ENCODE peak calls at places on chromosome 3, in six cellular contexts. M is hepatocyte; G is neural progenitor cell; E is AG09309; D is stimulated activated CD4-positive, alpha-beta T cell treated with anti-CD3 and anti-CD28 coated beads, Interleukin-12 subunit alpha, Interleukin-12 subunit beta, amount 100 ng/mL, for 48 hours; I is activated CD4-positive, alpha-beta T cell treated with anti-CD3 and anti-CD28 coated beads, Interleukin-2, amount 50 U/mL, for 48 hours. L is an unnamed sample.
A peak's percentile ranks its signal among the peaks of the same experiment; 100 is the strongest.

GRCh38 chr3:145251311-145251710 is 909.7 kb downstream of the PLOD2 start:
- DNase-seq in G (no peak), I (no peak), M (no peak), D (no peak), E (no peak), L (no peak)

GRCh38 chr3:71109977-71110285 is 473.6 kb downstream of the FOXP1 start:
- DNase-seq in D (no peak), M (no peak), G (no peak), I (no peak), E (no peak), L (no peak)

GRCh38 chr3:19885468-19885867 is 48.5 kb downstream of the EFHB start:
- DNase-seq in M (peak; percentile 58), G (peak; percentile 83), I (peak; percentile 5), E (no peak), D (peak; percentile 5), L (peak; percentile 93)

GRCh38 chr3:184582998-184583344 is 21.4 kb downstream of the EPHB3 start:
- DNase-seq in G (peak; percentile 59), M (no peak), E (no peak), I (no peak), D (no peak), L (no peak)

GRCh38 chr3:187748050-187748481 is 2.8 kb upstream of the BCL6 start:
- DNase-seq in D (peak; percentile 94), G (peak; percentile 95), M (peak; percentile 94), I (peak; percentile 96), E (no peak), L (peak; percentile 97)

GRCh38 chr3:109050591-109051167 is 67.3 kb downstream of the MORC1 start:
- DNase-seq in M (peak; percentile 46), G (peak; percentile 16), D (peak; percentile 24), I (peak; percentile 21), E (no peak), L (peak; percentile 48)

GRCh38 chr3:13466781-13467180 is 13.3 kb upstream of the HDAC11 start:
- DNase-seq in I (no peak), D (no peak), M (no peak), G (no peak), E (no peak), L (no peak)

GRCh38 chr3:124810970-124811369 is 76.2 kb downstream of the ITGB5 start:
- DNase-seq in I (no peak), E (no peak), M (no peak), D (no peak), G (no peak), L (no peak)

GRCh38 chr3:80307844-80308243 is 540.0 kb upstream of the ROBO1 start:
- DNase-seq in E (no peak), G (no peak), I (no peak), D (no peak), M (no peak), L (peak; percentile 52)

GRCh38 chr3:128190501-128190900 is 37.2 kb downstream of the EEFSEC start:
- DNase-seq in M (no peak), I (no peak), G (no peak), D (no peak), E (no peak), L (no peak)

GRCh38 chr3:177817746-177818145 is 620.5 kb upstream of the TBL1XR1 start:
- DNase-seq in M (no peak), D (no peak), G (no peak), I (no peak), E (no peak), L (no peak)

GRCh38 chr3:78907367-78907766 is 860.4 kb downstream of the ROBO1 start:
- DNase-seq in G (no peak), I (no peak), E (no peak), M (no peak), D (no peak), L (no peak)

GRCh38 chr3:47705391-47705790 is 76.3 kb downstream of the SMARCC1 start:
- DNase-seq in M (no peak), I (no peak), G (no peak), D (no peak), E (no peak), L (no peak)

GRCh38 chr3:46461971-46462910 is 2.5 kb downstream of the LTF start:
- DNase-seq in G (no peak), E (no peak), D (no peak), M (no peak), I (no peak), L (peak; percentile 64)

GRCh38 chr3:57594144-57594543 is 3.0 kb downstream of the ARF4 start:
- DNase-seq in D (no peak), I (no peak), E (no peak), M (no peak), G (no peak), L (no peak)

GRCh38 chr3:116001063-116001765 is 377.9 kb downstream of the GAP43 start:
- DNase-seq in M (no peak), E (no peak), D (no peak), G (no peak), I (no peak), L (no peak)

GRCh38 chr3:112007641-112008040 is 8.9 kb downstream of the TAGLN3 start:
- DNase-seq in G (no peak), I (no peak), D (no peak), E (peak; percentile 83), M (no peak), L (no peak)

GRCh38 chr3:95939235-95939824 is 875.1 kb upstream of the EPHA6 start:
- DNase-seq in I (no peak), E (no peak), G (no peak), M (no peak), D (no peak), L (no peak)

GRCh38 chr3:17901893-17902292 is 159.5 kb upstream of the TBC1D5 start:
- DNase-seq in D (no peak), E (no peak), G (no peak), I (no peak), M (no peak), L (no peak)

GRCh38 chr3:85576091-85576690 is 617.4 kb downstream of the CADM2 start:
- DNase-seq in E (peak; percentile 14), I (peak; percentile 59), D (peak; percentile 27), G (peak; percentile 66), M (peak; percentile 73), L (peak; percentile 84)

GRCh38 chr3:76099956-76100355 is 314.6 kb upstream of the ZNF717 start:
- DNase-seq in I (no peak), D (no peak), M (no peak), E (no peak), G (no peak), L (no peak)

GRCh38 chr3:164332856-164333802 is 745.2 kb downstream of the SI start:
- DNase-seq in D (no peak), I (no peak), M (peak; percentile 22), G (peak; percentile 82), E (no peak), L (peak; percentile 52)

GRCh38 chr3:186815490-186815889 is 9.2 kb upstream of the RFC4 start:
- DNase-seq in M (no peak), E (peak; percentile 46), D (no peak), I (no peak), G (no peak), L (no peak)

GRCh38 chr3:123409443-123410148 is 39.3 kb downstream of the ADCY5 start:
- DNase-seq in I (no peak), G (no peak), E (no peak), D (no peak), M (peak; percentile 67), L (no peak)

GRCh38 chr3:64267774-64268604 is 42.7 kb upstream of the PRICKLE2 start:
- DNase-seq in G (peak; percentile 80), M (peak; percentile 73), D (no peak), E (peak; percentile 45), I (no peak), L (peak; percentile 88)

GRCh38 chr3:83003917-83004316 is 1242.5 kb upstream of the GBE1 start:
- DNase-seq in E (no peak), G (peak; percentile 14), D (no peak), M (no peak), I (no peak), L (peak; percentile 14)

GRCh38 chr3:108569336-108569735 is 19.9 kb downstream of the CIP2A start:
- DNase-seq in M (no peak), G (no peak), I (no peak), E (no peak), D (no peak), L (no peak)